ENCODE peak calls at places on chromosomes 3 and 15, in five cellular contexts. C, I, R, G and K are unnamed samples.

GRCh38 chr3:78644847-78645246 is 1123.0 kb downstream of the ROBO1 start:
- DNase-seq in C (no peak), I (no peak), R (no peak), G (no peak), K (no peak)

GRCh38 chr3:189937302-189938255 is 183.1 kb downstream of the P3H2 start:
- DNase-seq in G (no peak), I (no peak), R (no peak), C (peak; percentile 92), K (no peak)

GRCh38 chr15:41848595-41848994 is 9.9 kb downstream of the PLA2G4B start:
- DNase-seq in R (no peak), I (no peak), C (peak; percentile 65), G (no peak), K (no peak)

GRCh38 chr3:18423401-18424212 is 1.5 kb downstream of the SATB1 start:
- DNase-seq in G (peak; percentile 37), I (peak; percentile 43), R (no peak), C (peak; percentile 51), K (peak; percentile 19)

GRCh38 chr15:100132309-100132708 is 209.5 kb downstream of the ADAMTS17 start:
- DNase-seq in C (no peak), R (no peak), G (no peak), I (no peak), K (no peak)

GRCh38 chr15:83164409-83165404 is 42.9 kb downstream of the HDGFL3 start:
- DNase-seq in R (no peak), C (peak; percentile 86), G (no peak), I (no peak), K (no peak)

GRCh38 chr3:172103724-172104123 is 64.3 kb downstream of the FNDC3B start:
- DNase-seq in R (no peak), I (no peak), C (peak; percentile 71), G (no peak), K (no peak)

GRCh38 chr3:126554560-126555525 is 3.9 kb downstream of the C3orf22 start:
- DNase-seq in R (peak; percentile 25), G (no peak), C (no peak), I (no peak), K (no peak)

GRCh38 chr15:88896339-88897033 is 1.1 kb upstream of the HAPLN3 start:
- DNase-seq in R (no peak), I (no peak), G (no peak), C (no peak), K (no peak)

GRCh38 chr3:133377396-133377795 is 22.5 kb upstream of the BFSP2 start:
- DNase-seq in G (no peak), C (peak; percentile 69), I (peak; percentile 60), R (peak; percentile 28), K (peak; percentile 18)

GRCh38 chr3:132657869-132658747 is 1.5 kb downstream of the ACAD11 start:
- DNase-seq in C (no peak), G (no peak), R (peak; percentile 84), I (no peak), K (no peak)

GRCh38 chr3:128360705-128361271 is 105.9 kb downstream of the DNAJB8 start:
- DNase-seq in I (no peak), R (peak; percentile 91), G (no peak), C (no peak), K (no peak)

GRCh38 chr15:69194854-69195253 is 34.4 kb downstream of the GLCE start:
- DNase-seq in R (peak; percentile 43), C (no peak), G (no peak), I (no peak), K (no peak)

GRCh38 chr3:148598619-148599018 is 99.1 kb upstream of the AGTR1 start:
- DNase-seq in G (no peak), I (no peak), R (no peak), C (peak; percentile 18), K (no peak)

GRCh38 chr15:61364871-61365270 is 135.8 kb upstream of the RORA start:
- DNase-seq in I (no peak), G (no peak), C (no peak), R (peak; percentile 18), K (no peak)

GRCh38 chr3:43770426-43771103 is 79.8 kb downstream of the ABHD5 start:
- DNase-seq in G (no peak), R (no peak), C (no peak), I (peak; percentile 85), K (peak; percentile 90)
- H3K9ac ChIP-seq in G (no peak overlapping the region), R (no peak overlapping the region), C (no peak overlapping the region), I (no peak overlapping the region), K (peak overlapping the region; percentile 82)

GRCh38 chr3:102176393-102176792 is 258.4 kb upstream of the ZPLD1 start:
- DNase-seq in R (no peak), I (no peak), C (no peak), G (no peak), K (no peak)

GRCh38 chr3:102177075-102177755 is 257.6 kb upstream of the ZPLD1 start:
- DNase-seq in C (no peak), G (no peak), R (no peak), I (no peak), K (no peak)

GRCh38 chr3:102174312-102174712 is 260.5 kb upstream of the ZPLD1 start:
- DNase-seq in C (peak; percentile 83), G (no peak), R (no peak), I (no peak), K (no peak)

GRCh38 chr3:102178817-102179216 is 256.0 kb upstream of the ZPLD1 start:
- DNase-seq in C (no peak), G (no peak), R (no peak), I (no peak), K (no peak)

GRCh38 chr3:102174832-102175374 is 259.9 kb upstream of the ZPLD1 start:
- DNase-seq in I (no peak), C (peak; percentile 25), R (no peak), G (no peak), K (no peak)
- TF ChIP-seq MXI1 in I (no peak), C (no peak), R (no peak), G (no peak), K (no peak)

DNA sequence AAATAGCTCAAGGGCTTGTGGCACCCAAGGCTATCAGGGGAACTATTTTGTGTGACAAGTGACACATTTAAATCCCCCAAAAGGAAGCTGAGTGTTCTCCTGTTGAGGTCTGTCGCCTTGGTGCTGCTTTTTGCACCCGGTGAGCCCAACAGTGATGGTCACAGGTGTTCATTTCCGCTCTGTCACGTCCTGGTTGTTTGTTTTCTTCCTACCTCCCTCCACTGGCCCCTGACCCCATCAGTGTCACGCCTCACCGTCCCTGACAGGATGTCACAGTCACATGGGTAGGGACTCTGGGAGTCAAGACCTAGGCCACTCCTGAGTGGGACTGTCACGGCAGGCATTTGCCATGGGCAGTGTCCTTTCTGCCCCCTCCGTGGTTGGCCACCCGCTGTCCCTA is 11.2 kb downstream of the SLCO3A1 start:
- DNase-seq in C (no peak), G (no peak), I (no peak), R (no peak), K (no peak)
- TF ChIP-seq SMC3 in C (no peak), G (no peak), I (no peak), R (no peak), K (no peak)

GRCh38 chr15:59294574-59294960 is 78.1 kb downstream of the MYO1E start:
- DNase-seq in I (no peak), C (no peak), G (no peak), R (no peak), K (no peak)
- H3K9ac ChIP-seq in I (peak overlapping the region; percentile 16), C (no peak overlapping the region), G (no peak overlapping the region), R (no peak overlapping the region), K (no peak overlapping the region)

GRCh38 chr3:191531434-191531833 is 70.5 kb downstream of the PYDC2 start:
- DNase-seq in R (no peak), C (no peak), I (no peak), G (no peak), K (no peak)
- TF ChIP-seq MXI1 in R (no peak), C (no peak), I (no peak), G (no peak), K (no peak)

GRCh38 chr15:33125883-33126535 is 68.5 kb downstream of the FMN1 start:
- DNase-seq in R (no peak), I (no peak), G (no peak), C (no peak), K (no peak)
- TF ChIP-seq SMC3 in R (no peak), I (no peak), G (no peak), C (no peak), K (no peak)

GRCh38 chr3:47291158-47291753 is 8.5 kb downstream of the KLHL18 start:
- DNase-seq in C (no peak), R (no peak), G (no peak), I (no peak), K (no peak)
- H3K9ac ChIP-seq in C (no peak overlapping the region), R (no peak overlapping the region), G (peak overlapping the region; percentile 5), I (no peak overlapping the region), K (no peak overlapping the region)

GRCh38 chr3:135867911-135868310 is 97.6 kb upstream of the PPP2R3A start:
- DNase-seq in I (no peak), G (no peak), R (no peak), C (no peak), K (no peak)

GRCh38 chr3:135865554-135865953 is 100.0 kb upstream of the PPP2R3A start:
- DNase-seq in G (no peak), R (no peak), I (no peak), C (no peak), K (no peak)

GRCh38 chr3:135868801-135869200 is 96.7 kb upstream of the PPP2R3A start:
- DNase-seq in G (no peak), C (no peak), R (no peak), I (no peak), K (no peak)

GRCh38 chr3:135871311-135871710 is 94.2 kb upstream of the PPP2R3A start:
- DNase-seq in R (no peak), I (no peak), C (no peak), G (no peak), K (no peak)

DNA sequence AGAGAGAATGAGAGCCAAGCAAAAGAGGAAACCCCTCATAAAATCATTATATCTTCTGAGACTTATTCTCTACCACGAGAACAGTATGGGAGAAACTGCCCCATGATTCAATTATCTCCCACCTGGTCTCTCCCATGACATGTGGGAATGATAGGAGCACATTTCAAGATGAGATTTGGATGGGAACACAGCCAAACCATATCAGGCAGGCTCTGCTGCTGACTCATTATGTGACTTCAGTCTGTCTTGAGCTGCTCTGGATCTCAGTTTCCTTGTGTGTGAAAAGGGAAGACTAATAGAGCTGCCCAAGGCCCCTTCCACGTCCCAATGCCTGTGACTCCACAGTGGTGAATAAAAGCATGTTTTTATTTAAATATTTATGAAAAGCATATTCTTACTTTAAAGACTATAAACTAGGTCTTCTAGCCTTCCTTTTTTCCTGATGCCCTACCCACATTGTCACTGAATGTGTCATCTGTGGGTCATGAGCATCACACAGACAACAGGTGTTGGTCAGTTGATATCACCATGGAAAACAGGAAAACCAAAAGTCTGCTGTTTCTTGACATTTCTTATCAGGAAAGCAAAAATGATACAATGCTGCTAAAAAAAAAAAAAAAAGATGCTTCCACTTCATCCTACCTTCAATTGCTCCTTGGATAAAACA is 96.0 kb upstream of the PPP2R3A start:
- DNase-seq in I (no peak), C (peak; percentile 29), G (no peak), R (no peak), K (no peak)
- TF ChIP-seq MXI1 in I (no peak), C (no peak), G (no peak), R (no peak), K (no peak)

GRCh38 chr3:187040637-187041361 is 98.5 kb downstream of the RPL39L start:
- DNase-seq in I (no peak), G (no peak), R (peak; percentile 83), C (peak; percentile 56), K (peak; percentile 59)
- TF ChIP-seq SMC3 in I (no peak), G (no peak), R (no peak), C (no peak), K (no peak)